ENCODE peak calls at places on chromosomes 6 and 20, in six cellular contexts. I, F, L, U, J and S are unnamed samples.

GRCh38 chr6:90676516-90676915 is 89.6 kb upstream of the MAP3K7 start:
- DNase-seq in I (no peak), F (no peak), L (no peak), U (no peak), J (no peak), S (no peak)

GRCh38 chr6:29629571-29629970 is 3.4 kb downstream of the GABBR1 start:
- DNase-seq in I (no peak), F (no peak), L (no peak), U (no peak), J (no peak), S (no peak)

GRCh38 chr6:123127807-123128206 is 131.8 kb downstream of the CLVS2 start:
- DNase-seq in I (no peak), F (no peak), L (no peak), U (no peak), J (no peak), S (no peak)

GRCh38 chr20:1633535-1633934 is 13.7 kb upstream of the SIRPB1 start:
- DNase-seq in I (no peak), F (no peak), L (peak; percentile 0), U (no peak), J (no peak), S (no peak)

GRCh38 chr6:84866715-84867114 is 102.3 kb upstream of the TBX18 start:
- DNase-seq in I (no peak), F (no peak), L (no peak), U (no peak), J (no peak), S (no peak)

GRCh38 chr6:38554700-38555413 is 84.9 kb downstream of the BTBD9 start:
- DNase-seq in I (no peak), F (no peak), L (no peak), U (peak; percentile 23), J (no peak), S (no peak)

GRCh38 chr20:47535088-47535487 is 33.4 kb downstream of the NCOA3 start:
- DNase-seq in I (no peak), F (no peak), L (no peak), U (no peak), J (no peak), S (no peak)

GRCh38 chr6:39948156-39948850 is 14.0 kb upstream of the MOCS1 start:
- DNase-seq in I (no peak), F (no peak), L (no peak), U (no peak), J (no peak), S (no peak)

GRCh38 chr20:52923123-52923543 is 49.0 kb upstream of the TSHZ2 start:
- DNase-seq in I (no peak), F (no peak), L (peak; percentile 6), U (peak; percentile 98), J (peak; percentile 32), S (no peak)

GRCh38 chr6:42929928-42930360 is 664 bp downstream of the CNPY3 start:
- DNase-seq in I (no peak), F (peak; percentile 51), L (peak; percentile 58), U (peak; percentile 36), J (peak; percentile 46), S (no peak)

GRCh38 chr20:12110711-12111110 is 193.0 kb downstream of the BTBD3 start:
- DNase-seq in I (no peak), F (no peak), L (no peak), U (no peak), J (no peak), S (no peak)

GRCh38 chr6:144590540-144590939 is 305.4 kb downstream of the UTRN start:
- DNase-seq in I (no peak), F (no peak), L (peak; percentile 40), U (no peak), J (no peak), S (no peak)

GRCh38 chr6:30044630-30045029 is 16.4 kb upstream of the POLR1H start:
- DNase-seq in I (no peak), F (no peak), L (no peak), U (no peak), J (peak; percentile 28), S (no peak)

GRCh38 chr6:131135244-131136020 is at the start of gene AKAP7:
- DNase-seq in I (peak; percentile 74), F (peak; percentile 46), L (peak; percentile 82), U (peak; percentile 60), J (peak; percentile 86), S (no peak)

GRCh38 chr6:8670792-8671191 is 235.4 kb upstream of the SLC35B3 start:
- DNase-seq in I (no peak), F (no peak), L (no peak), U (no peak), J (no peak), S (no peak)